ENCODE peak calls at places on chromosomes 7 and 10, in ten cellular contexts. V is kidney; C is A549; L is CD8-positive, alpha-beta T cell; P is heart left ventricle; B is PC-3; J is neural progenitor cell; X is esophagus squamous epithelium; E is HepG2; W is fibroblast of lung. T is an unnamed sample.

GRCh38 chr7:68314208-68314607 is 1284.1 kb upstream of the AUTS2 start:
- DNase-seq in V (no peak), C (no peak), L (no peak), P (no peak), B (no peak), J (no peak), X (no peak), E (no peak), W (no peak), T (no peak)

GRCh38 chr7:68250143-68250542 is 1253.5 kb downstream of the TYW1 start:
- DNase-seq in V (no peak), C (no peak), L (no peak), P (no peak), B (no peak), J (no peak), X (no peak), E (no peak), W (no peak), T (no peak)

GRCh38 chr7:70456729-70457128 is 675.2 kb upstream of the GALNT17 start:
- DNase-seq in V (no peak), C (no peak), L (no peak), P (no peak), B (no peak), J (no peak), X (no peak), E (no peak), W (no peak), T (no peak)

GRCh38 chr10:79044036-79044664 is 24.6 kb upstream of the ZMIZ1 start:
- DNase-seq in V (no peak), C (no peak), L (no peak), P (no peak), B (no peak), J (no peak), X (no peak), E (no peak), W (no peak), T (no peak)

GRCh38 chr7:69922011-69922803 is 323.9 kb downstream of the AUTS2 start:
- DNase-seq in V (no peak), C (no peak), L (no peak), P (no peak), B (no peak), J (no peak), X (no peak), E (no peak), W (no peak), T (no peak)

GRCh38 chr10:99395750-99396445 is 34.5 kb downstream of the GOT1 start:
- DNase-seq in V (no peak), C (no peak), L (no peak), P (no peak), B (peak; percentile 91), J (no peak), X (no peak), E (peak; percentile 89), W (peak; percentile 58), T (no peak)

GRCh38 chr10:11877506-11877905 is 54.4 kb downstream of the PROSER2 start:
- DNase-seq in V (no peak), C (no peak), L (no peak), P (no peak), B (no peak), J (no peak), X (no peak), E (no peak), W (no peak), T (no peak)

GRCh38 chr7:105674200-105675030 is 93.1 kb upstream of the EFCAB10 start:
- DNase-seq in V (no peak), C (no peak), L (no peak), P (no peak), B (no peak), J (no peak), X (no peak), E (no peak), W (no peak), T (no peak)

GRCh38 chr10:30503700-30504462 is 69.9 kb downstream of the MAP3K8 start:
- DNase-seq in V (no peak), C (no peak), L (no peak), P (no peak), B (no peak), J (no peak), X (no peak), E (no peak), W (no peak), T (no peak)

GRCh38 chr7:140176811-140177702 is at the start of gene KDM7A:
- DNase-seq in V (peak; percentile 98), C (peak; percentile 89), L (peak; percentile 76), P (peak; percentile 95), B (peak; percentile 90), J (peak; percentile 97), X (peak; percentile 70), E (peak; percentile 81), W (peak; percentile 91), T (peak; percentile 90)
- TF ChIP-seq CTCF in V (no peak), C (no peak), L (no peak), P (no peak), B (no peak), J (no peak), X (no peak), E (no peak), W (no peak), T (no peak)

GRCh38 chr7:887488-887820 is 11.1 kb downstream of the GET4 start:
- DNase-seq in V (peak; percentile 63), C (no peak), L (no peak), P (peak; percentile 25), B (no peak), J (no peak), X (no peak), E (no peak), W (no peak), T (no peak)

GRCh38 chr7:889391-889790 is 13.0 kb downstream of the GET4 start:
- DNase-seq in V (peak; percentile 39), C (no peak), L (no peak), P (no peak), B (no peak), J (no peak), X (no peak), E (no peak), W (no peak), T (no peak)

GRCh38 chr7:890868-891267 is 14.5 kb downstream of the GET4 start:
- DNase-seq in V (peak; percentile 63), C (no peak), L (no peak), P (no peak), B (no peak), J (no peak), X (no peak), E (no peak), W (no peak), T (no peak)

GRCh38 chr7:888081-889024 is 12.0 kb downstream of the GET4 start:
- DNase-seq in V (peak; percentile 80), C (no peak), L (no peak), P (peak; percentile 25), B (no peak), J (no peak), X (no peak), E (no peak), W (no peak), T (no peak)

GRCh38 chr7:889025-889390 is 12.7 kb downstream of the GET4 start:
- DNase-seq in V (no peak), C (no peak), L (no peak), P (no peak), B (no peak), J (no peak), X (no peak), E (no peak), W (no peak), T (no peak)
- H3K27ac ChIP-seq in V (no peak overlapping the region), C (no peak overlapping the region), L (no peak overlapping the region), P (no peak overlapping the region), B (no peak overlapping the region), J (no peak overlapping the region), X (no peak overlapping the region), E (no peak overlapping the region), W (no peak overlapping the region), T (no peak overlapping the region)

DNA sequence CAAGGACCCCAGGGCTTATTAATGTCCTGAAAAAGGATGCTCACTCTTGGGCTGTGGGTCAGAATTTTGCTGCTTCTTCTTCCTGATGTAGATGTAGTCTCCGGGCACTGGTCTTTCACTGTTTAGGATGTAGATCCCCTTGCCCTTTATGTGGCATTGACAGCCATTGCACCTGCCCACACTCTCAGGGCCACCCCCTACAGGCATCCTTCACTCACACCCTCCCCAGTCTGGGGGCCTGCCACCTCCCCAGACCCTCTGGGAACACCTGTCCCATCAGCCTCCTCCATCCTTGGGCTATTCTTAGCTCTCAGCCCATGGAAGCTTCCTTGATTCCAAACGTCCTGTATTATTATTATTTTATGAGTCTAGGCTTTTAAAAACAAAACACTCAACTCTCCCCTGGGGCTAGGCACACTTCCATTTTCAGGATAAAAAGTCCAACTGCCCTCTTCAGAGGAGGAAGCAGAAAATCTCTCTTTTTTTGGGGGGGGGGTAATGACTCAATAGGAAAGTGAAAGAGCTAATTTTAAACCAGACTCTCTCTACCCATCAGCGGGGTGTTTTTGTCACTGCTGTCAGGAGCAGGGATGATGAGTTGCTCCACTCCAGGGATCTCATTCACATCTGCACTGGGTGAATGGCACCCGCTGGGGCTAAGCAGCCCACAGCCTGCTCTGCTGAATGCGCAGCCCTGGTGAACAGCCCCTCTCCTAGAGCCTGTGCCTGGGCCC is 11.5 kb upstream of the KLRG2 start:
- DNase-seq in V (no peak), C (no peak), L (no peak), P (no peak), B (no peak), J (peak; percentile 41), X (no peak), E (no peak), W (no peak), T (no peak)
- TF ChIP-seq CTCF in V (no peak), C (no peak), L (no peak), P (no peak), B (no peak), J (no peak), X (no peak), E (no peak), W (no peak), T (no peak)

GRCh38 chr7:79497728-79498127 is 44.3 kb upstream of the MAGI2 start:
- DNase-seq in V (no peak), C (no peak), L (no peak), P (no peak), B (no peak), J (no peak), X (no peak), E (no peak), W (no peak), T (no peak)

DNA sequence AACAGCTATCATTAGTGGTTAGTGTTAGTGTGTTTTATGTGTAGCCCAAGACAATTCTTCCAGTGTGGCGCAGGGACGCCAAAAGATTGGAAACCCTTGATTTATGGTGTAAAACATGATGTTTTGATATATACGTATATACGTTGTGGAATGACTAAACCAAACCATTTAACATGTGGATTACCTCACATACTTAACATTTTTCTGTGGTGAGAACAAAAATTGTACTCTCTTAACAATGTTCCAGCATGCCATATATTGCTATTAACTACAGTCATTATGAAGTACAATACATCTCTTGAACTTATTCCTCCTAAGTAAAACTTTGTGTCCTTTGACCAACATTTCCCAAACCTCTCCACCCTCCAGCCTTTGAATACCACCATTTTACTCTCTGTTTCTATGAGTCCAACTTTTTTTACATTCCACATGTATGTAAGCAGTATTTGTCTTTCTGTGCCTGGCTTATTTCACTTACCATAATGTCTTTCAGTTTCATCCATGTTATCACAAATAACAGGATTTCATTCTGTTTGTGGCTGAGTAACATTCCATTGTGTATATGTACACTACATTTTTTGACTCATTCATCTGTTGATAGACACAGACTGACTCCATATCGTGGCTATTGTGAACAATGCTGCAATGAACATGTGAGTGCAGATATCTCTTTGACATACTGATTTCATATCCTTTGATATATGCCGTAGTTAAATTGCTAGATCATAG is 42.2 kb upstream of the MAGI2 start:
- DNase-seq in V (no peak), C (no peak), L (no peak), P (no peak), B (peak; percentile 49), J (no peak), X (no peak), E (no peak), W (peak; percentile 68), T (no peak)
- H3K27ac ChIP-seq in V (no peak overlapping the region), C (no peak overlapping the region), L (no peak overlapping the region), P (no peak overlapping the region), B (no peak overlapping the region), J (no peak overlapping the region), X (no peak overlapping the region), E (no peak overlapping the region), W (peak overlapping the region; percentile 47), T (no peak overlapping the region)